ENCODE peak calls at places on chromosomes 7 and 10, in ten cellular contexts. A is fibroblast of lung, S is BJ, F is ovary, J is colonic mucosa, B is upper lobe of right lung, N is kidney epithelial cell, I is GM06990, G is AG10803, T is bronchial epithelial cell. E is an unnamed sample.
A peak's percentile ranks its signal among the peaks of the same experiment; 100 is the strongest.

GRCh38 chr7:155130493-155130892 is 60.4 kb downstream of the HTR5A start:
- DNase-seq in A (peak; percentile 1), S (no peak), F (no peak), J (no peak), B (no peak), N (no peak), I (no peak), G (no peak), T (no peak), E (no peak)

GRCh38 chr7:28112883-28113540 is 67.6 kb downstream of the JAZF1 start:
- DNase-seq in A (no peak), S (no peak), F (no peak), J (no peak), B (no peak), N (no peak), I (no peak), G (no peak), T (no peak), E (no peak)

GRCh38 chr7:131895541-131896173 is 339.2 kb upstream of the PODXL start:
- DNase-seq in A (peak; percentile 100), S (peak; percentile 94), F (no peak), J (no peak), B (no peak), N (peak; percentile 91), I (no peak), G (peak; percentile 97), T (peak; percentile 82), E (peak; percentile 97)

GRCh38 chr7:117241088-117241487 is 81.8 kb downstream of the WNT2 start:
- DNase-seq in A (no peak), S (no peak), F (no peak), J (no peak), B (no peak), N (no peak), I (no peak), G (no peak), T (no peak), E (no peak)

GRCh38 chr10:111360260-111360925 is 283.6 kb downstream of the ADRA2A start:
- DNase-seq in A (no peak), S (peak; percentile 6), F (peak; percentile 36), J (peak; percentile 31), B (no peak), N (no peak), I (no peak), G (peak; percentile 62), T (peak; percentile 25), E (no peak)

GRCh38 chr7:55075464-55075971 is 56.7 kb downstream of the EGFR start:
- DNase-seq in A (no peak), S (no peak), F (no peak), J (peak; percentile 40), B (no peak), N (no peak), I (no peak), G (peak; percentile 44), T (no peak), E (no peak)

GRCh38 chr10:32949221-32949678 is 8.8 kb downstream of the ITGB1 start:
- DNase-seq in A (peak; percentile 54), S (no peak), F (no peak), J (no peak), B (no peak), N (no peak), I (no peak), G (peak; percentile 40), T (no peak), E (no peak)

GRCh38 chr10:121736315-121737002 is 138.2 kb upstream of the FGFR2 start:
- DNase-seq in A (peak; percentile 3), S (no peak), F (no peak), J (no peak), B (no peak), N (no peak), I (no peak), G (no peak), T (no peak), E (no peak)

GRCh38 chr7:34224259-34224658 is 318.9 kb downstream of the BMPER start:
- DNase-seq in A (no peak), S (no peak), F (no peak), J (no peak), B (no peak), N (no peak), I (no peak), G (no peak), T (no peak), E (no peak)

GRCh38 chr7:151696738-151697514 is 177.2 kb upstream of the RHEB start:
- DNase-seq in A (peak; percentile 29), S (no peak), F (no peak), J (peak; percentile 81), B (no peak), N (no peak), I (no peak), G (no peak), T (peak; percentile 33), E (no peak)

GRCh38 chr7:85483205-85483604 is 296.3 kb upstream of the SEMA3D start:
- DNase-seq in A (peak; percentile 87), S (peak; percentile 85), F (no peak), J (no peak), B (no peak), N (no peak), I (no peak), G (peak; percentile 93), T (peak; percentile 9), E (peak; percentile 72)

GRCh38 chr7:140084972-140085371 is 22.2 kb upstream of the PARP12 start:
- DNase-seq in A (no peak), S (no peak), F (no peak), J (no peak), B (no peak), N (no peak), I (peak; percentile 66), G (no peak), T (no peak), E (no peak)

GRCh38 chr7:96499532-96499931 is 177.6 kb upstream of the SLC25A13 start:
- DNase-seq in A (no peak), S (no peak), F (no peak), J (no peak), B (no peak), N (no peak), I (no peak), G (no peak), T (no peak), E (no peak)
- H3K4me3 ChIP-seq in A (no peak overlapping the region), S (no peak overlapping the region), F (no peak overlapping the region), J (no peak overlapping the region), B (no peak overlapping the region), N (no peak overlapping the region), I (no peak overlapping the region), G (no peak overlapping the region), T (no peak overlapping the region), E (no peak overlapping the region)

DNA sequence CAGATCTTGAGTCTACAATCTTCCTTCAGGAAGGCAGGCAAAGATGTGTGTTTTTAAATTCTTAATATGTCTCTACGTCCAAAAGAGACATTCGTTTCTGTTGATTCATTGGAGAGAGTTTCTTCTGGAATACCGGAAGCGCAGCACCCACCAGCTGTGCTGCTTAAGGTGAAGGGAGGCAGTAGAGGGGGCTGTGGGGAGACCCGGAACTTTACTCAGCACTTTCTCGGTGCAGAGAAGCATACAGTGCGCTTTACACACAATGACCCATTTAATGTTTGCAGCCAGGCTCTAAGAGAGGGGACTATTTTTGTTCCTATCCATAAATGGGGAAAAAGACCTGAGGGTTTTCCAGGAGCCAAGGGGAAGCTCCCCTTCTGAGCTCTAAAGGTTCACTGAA is 160.2 kb upstream of the PITRM1 start:
- DNase-seq in A (no peak), S (no peak), F (no peak), J (no peak), B (no peak), N (no peak), I (no peak), G (no peak), T (no peak), E (no peak)
- TF ChIP-seq CTCF in A (no peak), S (no peak), F (no peak), J (no peak), B (no peak), N (no peak), I (no peak), G (no peak), T (no peak), E (no peak)

GRCh38 chr7:97027427-97028234 is 3.0 kb upstream of the DLX5 start:
- DNase-seq in A (peak; percentile 74), S (peak; percentile 37), F (peak; percentile 83), J (peak; percentile 71), B (peak; percentile 81), N (peak; percentile 25), I (no peak), G (peak; percentile 87), T (peak; percentile 70), E (peak; percentile 74)
- H3K4me3 ChIP-seq in A (peak overlapping the region; percentile 46), S (peak overlapping the region; percentile 12), F (no peak overlapping the region), J (no peak overlapping the region), B (peak overlapping the region; percentile 46), N (no peak overlapping the region), I (peak overlapping the region; percentile 25), G (peak overlapping the region; percentile 53), T (peak overlapping the region; percentile 6), E (peak overlapping the region; percentile 33)

GRCh38 chr10:109838592-109839244 is 84.6 kb downstream of the XPNPEP1 start:
- DNase-seq in A (no peak), S (no peak), F (no peak), J (no peak), B (no peak), N (no peak), I (no peak), G (no peak), T (no peak), E (no peak)
- TF ChIP-seq CTCF in A (no peak), S (no peak), F (no peak), J (no peak), B (no peak), N (no peak), I (no peak), G (no peak), T (no peak), E (no peak)

GRCh38 chr7:43646603-43647313 is 63.9 kb downstream of the STK17A start:
- DNase-seq in A (peak; percentile 70), S (no peak), F (no peak), J (no peak), B (no peak), N (no peak), I (no peak), G (peak; percentile 67), T (no peak), E (no peak)
- H3K4me3 ChIP-seq in A (no peak overlapping the region), S (peak overlapping the region; percentile 12), F (no peak overlapping the region), J (no peak overlapping the region), B (no peak overlapping the region), N (no peak overlapping the region), I (peak overlapping the region; percentile 36), G (peak overlapping the region; percentile 46), T (no peak overlapping the region), E (peak overlapping the region; percentile 7)

GRCh38 chr10:82968533-82968932 is 1093.5 kb downstream of the NRG3 start:
- DNase-seq in A (no peak), S (no peak), F (no peak), J (no peak), B (no peak), N (no peak), I (no peak), G (no peak), T (no peak), E (no peak)
- TF ChIP-seq CTCF in A (no peak), S (no peak), F (no peak), J (no peak), B (no peak), N (no peak), I (no peak), G (no peak), T (no peak), E (no peak)

DNA sequence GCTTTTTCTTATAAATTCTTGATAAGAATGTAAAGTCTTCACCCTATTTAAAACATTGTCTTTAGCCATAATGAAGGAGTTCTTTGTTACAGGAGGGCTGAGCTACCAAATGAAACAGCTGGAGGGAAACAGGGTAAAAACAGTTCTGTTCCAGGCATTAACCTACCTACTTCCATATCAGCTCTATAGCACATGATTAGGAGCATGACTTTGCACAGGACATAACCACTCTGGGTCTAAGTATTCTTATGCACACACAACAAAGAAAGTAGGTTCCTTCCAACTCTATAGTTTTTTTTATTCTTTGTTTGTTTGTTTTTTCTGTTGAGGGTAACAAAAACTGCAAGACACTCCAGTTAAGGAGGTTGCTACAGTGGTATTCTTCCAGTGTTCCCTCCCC is 52.7 kb downstream of the SCIN start:
- DNase-seq in A (no peak), S (no peak), F (no peak), J (no peak), B (no peak), N (no peak), I (no peak), G (no peak), T (no peak), E (no peak)
- H3K4me3 ChIP-seq in A (no peak overlapping the region), S (no peak overlapping the region), F (no peak overlapping the region), J (no peak overlapping the region), B (no peak overlapping the region), N (no peak overlapping the region), I (no peak overlapping the region), G (no peak overlapping the region), T (no peak overlapping the region), E (no peak overlapping the region)